ENCODE peak calls at places on chromosomes 16 and 17, in seven cellular contexts. B is mesendoderm, T is IMR-90, Q is H9, X is neuronal stem cell, N is trophoblast cell, Z is H1. Y is an unnamed sample.

GRCh38 chr16:27169511-27170071 is 33.7 kb upstream of the KDM8 start:
- DNase-seq in Z (no peak), Q (peak), X (no peak), T (peak), B (peak), N (no peak), Y (peak)

GRCh38 chr16:87324411-87325275 is 7.5 kb upstream of the C16orf95 start:
- DNase-seq in X (peak), T (peak), Q (peak), B (peak), Z (peak), N (no peak), Y (peak)

GRCh38 chr16:54286330-54287017 is at the start of gene IRX3:
- DNase-seq in Z (peak), Q (peak), T (peak), N (no peak), B (peak), X (peak), Y (peak)

GRCh38 chr17:48025904-48026502 is 11.6 kb downstream of the COPZ2 start:
- DNase-seq in T (no peak), Q (no peak), N (peak), X (no peak), B (peak), Z (peak), Y (no peak)

GRCh38 chr17:4136373-4136772 is 6.5 kb downstream of the ZZEF1 start:
- DNase-seq in N (no peak), B (no peak), T (peak), Q (no peak), X (no peak), Z (no peak), Y (no peak)

GRCh38 chr16:2827481-2827790 is 2.7 kb upstream of the ZG16B start:
- DNase-seq in T (no peak), Z (no peak), B (no peak), N (no peak), Q (no peak), X (no peak), Y (no peak)

GRCh38 chr17:66538776-66539175 is 236.4 kb downstream of the PRKCA start:
- DNase-seq in Q (no peak), Z (no peak), N (no peak), T (no peak), X (no peak), B (no peak), Y (no peak)

GRCh38 chr17:77862890-77863813 is 95.4 kb upstream of the TNRC6C start:
- DNase-seq in Z (no peak), Q (no peak), T (no peak), B (no peak), X (no peak), N (no peak), Y (no peak)

GRCh38 chr17:57966875-57967274 is 11.7 kb upstream of the CUEDC1 start:
- DNase-seq in Q (no peak), X (no peak), T (no peak), N (no peak), Z (no peak), B (no peak), Y (no peak)

GRCh38 chr16:89544113-89544512 is 16.4 kb upstream of the RPL13 start:
- DNase-seq in N (no peak), Q (no peak), B (no peak), X (no peak), T (no peak), Z (no peak), Y (no peak)

GRCh38 chr16:88014954-88015805 is 63.9 kb downstream of the BANP start:
- DNase-seq in Z (no peak), X (no peak), N (no peak), Q (no peak), B (no peak), T (no peak), Y (no peak)

GRCh38 chr16:47847220-47847970 is 308.4 kb downstream of the ABCC12 start:
- DNase-seq in B (peak), T (peak), Z (peak), N (no peak), Q (no peak), X (no peak), Y (peak)

GRCh38 chr17:5798104-5798503 is 213.8 kb upstream of the NLRP1 start:
- DNase-seq in Z (no peak), N (no peak), B (peak), Q (no peak), T (no peak), X (no peak), Y (peak)

GRCh38 chr17:4187076-4187475 is 44.1 kb downstream of the CYB5D2 start:
- DNase-seq in T (no peak), Z (no peak), N (peak), X (no peak), B (peak), Q (peak), Y (no peak)

GRCh38 chr16:3509470-3509928 is 8.7 kb downstream of the CLUAP1 start:
- DNase-seq in X (no peak), Z (no peak), T (no peak), B (no peak), Q (peak), N (no peak), Y (no peak)

GRCh38 chr17:45413498-45413923 is 19.2 kb downstream of the ARHGAP27 start:
- DNase-seq in Q (no peak), B (no peak), N (no peak), X (no peak), T (no peak), Z (no peak), Y (no peak)

GRCh38 chr16:48300391-48300856 is 53.1 kb upstream of the ABCC11 start:
- DNase-seq in Q (no peak), X (no peak), B (peak), T (peak), N (no peak), Z (no peak), Y (peak)

GRCh38 chr17:7176870-7177209 is 2.3 kb downstream of the ASGR1 start:
- DNase-seq in X (no peak), T (no peak), Z (no peak), B (peak), N (no peak), Q (peak), Y (no peak)

GRCh38 chr16:27571433-27572306 is 21.7 kb downstream of the KATNIP start:
- DNase-seq in Q (no peak), N (no peak), T (no peak), B (peak), Z (no peak), X (no peak), Y (no peak)

GRCh38 chr16:14179116-14179515 is 108.0 kb downstream of the MRTFB start:
- DNase-seq in N (no peak), Q (no peak), B (no peak), X (no peak), T (peak), Z (no peak), Y (peak)

GRCh38 chr17:8015957-8016631 is 13.7 kb downstream of the GUCY2D start:
- DNase-seq in T (no peak), X (no peak), Z (peak), Q (peak), B (no peak), N (no peak), Y (no peak)

GRCh38 chr17:82887255-82888164 is 47.7 kb upstream of the ZNF750 start:
- DNase-seq in Q (no peak), X (no peak), B (no peak), T (peak), N (peak), Z (no peak), Y (peak)

GRCh38 chr16:3461120-3461519 is 17.6 kb downstream of the NAA60 start:
- DNase-seq in Z (no peak), Q (no peak), X (no peak), B (peak), T (no peak), N (no peak), Y (no peak)

GRCh38 chr16:31696968-31697743 is 169.5 kb downstream of the AHSP start:
- DNase-seq in Z (no peak), T (peak), B (peak), X (no peak), Q (no peak), N (peak), Y (peak)

DNA sequence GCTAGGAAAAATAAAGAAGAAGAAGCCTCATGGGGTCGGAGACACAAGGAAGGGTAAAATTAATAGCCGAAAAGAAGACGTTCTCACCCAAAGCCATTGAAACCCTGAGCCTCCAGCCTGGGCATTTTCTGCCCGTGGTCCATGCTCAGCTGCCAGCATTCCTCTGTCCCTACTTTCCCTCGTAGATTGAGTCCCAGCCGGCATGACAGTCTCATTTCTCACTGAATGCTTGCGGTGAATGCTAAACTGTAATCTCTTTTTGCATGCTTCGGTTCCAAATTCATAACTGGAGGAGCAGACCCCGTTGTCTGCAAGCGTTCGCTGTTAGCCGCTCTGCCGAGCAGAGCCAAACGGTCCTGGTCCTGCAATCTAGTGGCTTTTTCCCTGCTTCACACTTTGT is 54.0 kb upstream of the COX10 start:
- DNase-seq in T (no peak), N (no peak), Z (no peak), X (no peak), B (no peak), Q (no peak), Y (no peak)
- H3K4me2 ChIP-seq in T (no peak), N (no peak), Z (no peak), X (no peak), B (no peak), Q (no peak), Y (no peak)

DNA sequence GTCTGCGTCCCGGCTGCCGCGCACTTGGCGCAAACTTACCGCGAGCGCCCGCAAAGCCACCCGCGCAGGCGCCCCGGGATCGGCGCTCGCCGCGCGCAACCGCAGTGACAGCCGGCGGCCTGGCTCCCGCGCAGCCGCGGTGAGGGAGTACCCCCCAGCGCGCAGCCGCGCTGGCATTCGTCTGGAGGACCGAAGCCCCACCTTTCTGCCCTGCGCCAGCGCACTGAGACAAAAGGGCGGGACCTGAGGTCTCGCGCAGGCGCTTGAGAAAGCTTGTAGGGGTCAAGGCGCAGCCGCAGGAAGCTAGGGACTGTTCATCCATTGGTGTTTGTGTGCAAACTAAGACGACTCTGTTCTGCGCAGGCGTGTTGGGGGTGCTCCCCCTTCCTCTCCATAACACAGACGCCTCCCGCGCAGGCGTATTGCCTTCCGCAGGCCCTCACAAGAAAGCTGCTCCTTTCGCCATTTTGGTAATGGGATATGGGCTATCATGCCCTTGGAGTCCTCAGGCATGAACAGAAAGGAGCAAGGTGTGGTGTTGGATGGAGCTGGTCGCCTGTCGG is at the start of gene PHF12:
- DNase-seq in X (peak), N (peak), T (peak), B (peak), Q (peak), Z (peak), Y (peak)
- H4K8ac ChIP-seq in X (no peak), N (peak), T (peak), B (peak), Q (no peak), Z (peak), Y (peak)

DNA sequence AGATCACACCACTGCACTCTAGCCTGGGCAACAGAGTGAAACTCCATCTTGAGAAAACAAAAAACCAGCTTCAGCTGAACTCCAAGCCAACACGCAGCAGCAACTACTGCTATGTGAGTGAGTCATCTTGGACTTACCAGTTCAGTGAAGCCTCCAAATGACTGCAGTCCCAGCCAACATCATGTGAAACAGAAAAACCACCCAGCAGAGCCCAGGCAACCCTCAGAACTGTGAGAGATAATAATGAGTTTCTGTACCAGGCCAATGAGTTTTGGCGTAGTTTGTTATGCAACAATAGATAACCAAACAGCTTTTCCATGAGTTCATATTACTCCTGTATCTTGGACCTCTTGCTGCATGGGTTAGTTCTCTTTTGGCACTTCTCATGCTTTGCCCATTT is 23.3 kb downstream of the PHF12 start:
- DNase-seq in B (no peak), X (no peak), Z (no peak), T (peak), N (peak), Q (no peak), Y (peak)
- H3K4me2 ChIP-seq in B (no peak), X (no peak), Z (no peak), T (no peak), N (no peak), Q (no peak), Y (no peak)

GRCh38 chr17:76103274-76104139 is at the start of gene EXOC7:
- DNase-seq in Z (peak), Q (peak), B (peak), N (peak), X (peak), T (peak), Y (peak)
- H4K8ac ChIP-seq in Z (peak), Q (no peak), B (peak), N (peak), X (peak), T (peak), Y (peak)

GRCh38 chr16:706189-707061 is 824 bp upstream of the FBXL16 start:
- DNase-seq in Z (peak), X (no peak), Q (no peak), B (no peak), T (no peak), N (no peak), Y (no peak)

GRCh38 chr16:707062-707538 is 1.5 kb upstream of the FBXL16 start:
- DNase-seq in B (no peak), Z (no peak), Q (no peak), N (no peak), X (no peak), T (no peak), Y (no peak)

GRCh38 chr16:704047-704446 is 1.6 kb downstream of the FBXL16 start:
- DNase-seq in T (no peak), Q (no peak), X (no peak), Z (no peak), N (no peak), B (no peak), Y (no peak)

GRCh38 chr16:704552-705380 is 835 bp downstream of the FBXL16 start:
- DNase-seq in X (no peak), B (no peak), Q (no peak), Z (peak), T (no peak), N (no peak), Y (no peak)

DNA sequence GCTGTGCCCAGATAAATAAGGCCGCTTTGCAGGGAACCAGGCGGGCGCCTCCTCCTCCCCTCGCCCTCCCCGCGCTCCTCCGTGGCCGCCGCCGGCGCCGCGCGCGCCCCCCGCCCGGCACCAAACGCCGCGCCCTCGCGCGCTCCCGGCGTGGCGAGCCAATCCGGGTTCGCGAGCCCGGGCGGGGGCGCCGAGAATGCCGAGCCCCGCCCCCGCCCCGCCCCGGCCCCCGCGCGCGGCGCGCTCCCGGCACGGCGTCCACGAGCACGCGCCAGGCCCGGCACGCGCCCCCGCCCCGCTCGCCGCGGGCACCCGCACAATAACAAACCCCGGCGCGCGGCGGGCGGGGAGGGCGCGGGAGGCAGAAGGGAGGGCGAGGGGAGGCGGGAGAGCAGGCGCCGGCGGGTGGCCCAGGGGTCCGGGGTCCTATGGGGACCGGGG is at the start of gene FBXL16:
- DNase-seq in B (no peak), Z (peak), N (no peak), Q (no peak), T (no peak), X (no peak), Y (no peak)
- H3K4me2 ChIP-seq in B (peak), Z (peak), N (peak), Q (peak), T (no peak), X (peak), Y (peak)

GRCh38 chr17:39889200-39889599 is 21.2 kb downstream of the ZPBP2 start:
- DNase-seq in T (no peak), B (no peak), X (no peak), Q (no peak), N (no peak), Z (no peak), Y (no peak)
- H4K8ac ChIP-seq in T (no peak), B (no peak), X (no peak), Q (no peak), N (no peak), Z (no peak), Y (no peak)

DNA sequence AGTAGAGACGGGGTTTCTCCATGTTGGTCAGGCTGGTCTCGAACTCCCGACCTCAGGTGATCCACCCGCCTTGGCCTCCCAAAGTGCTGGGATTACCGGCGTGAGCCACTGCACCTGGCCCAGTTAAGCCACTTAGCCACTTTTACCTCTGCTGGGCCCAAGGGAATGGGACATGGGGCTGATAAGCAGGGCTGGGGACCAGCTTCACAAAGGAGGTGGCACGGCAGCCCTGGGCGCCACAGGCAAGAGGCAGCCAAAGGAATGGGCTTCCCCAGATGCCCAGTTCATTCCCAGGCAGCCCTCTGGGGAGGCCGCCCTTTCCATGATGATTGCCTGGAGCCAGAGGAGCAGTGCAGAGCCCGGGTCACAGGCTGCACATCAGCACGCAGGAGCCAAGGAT is 5.0 kb upstream of the CYB561 start:
- DNase-seq in Z (no peak), Q (no peak), T (no peak), B (no peak), N (no peak), X (no peak), Y (no peak)
- H3K4me2 ChIP-seq in Z (no peak), Q (no peak), T (no peak), B (no peak), N (no peak), X (no peak), Y (no peak)

Y was measured in mesenchymal stem cell.